ENCODE peak calls at places on chromosomes 6 and 20, in eight cellular contexts. D is K562, K is transverse colon, T is SK-N-SH, S is GM23338, R is stomach, G is spleen, J is HepG2. O is an unnamed sample.
A peak's percentile ranks its signal among the peaks of the same experiment; 100 is the strongest.

GRCh38 chr6:140101367-140101766 is 726.9 kb upstream of the CITED2 start:
- DNase-seq in S (no peak), T (no peak), G (no peak), K (no peak), D (no peak), R (no peak), J (no peak), O (no peak)

GRCh38 chr20:35954907-35955251 is 577 bp upstream of the SCAND1 start:
- DNase-seq in J (peak; percentile 58), D (no peak), G (no peak), R (no peak), S (no peak), T (no peak), K (no peak), O (no peak)

GRCh38 chr20:25233016-25233772 is 14.7 kb upstream of the PYGB start:
- DNase-seq in S (no peak), T (no peak), D (no peak), R (peak; percentile 94), G (no peak), J (peak; percentile 88), K (peak; percentile 88), O (peak; percentile 86)

GRCh38 chr20:23086056-23086551 is at the start of gene CD93:
- DNase-seq in D (peak; percentile 19), G (peak; percentile 85), K (no peak), S (peak; percentile 8), R (no peak), J (no peak), T (no peak), O (peak; percentile 86)

GRCh38 chr6:81328700-81329099 is 423.8 kb downstream of the TENT5A start:
- DNase-seq in G (no peak), D (no peak), S (no peak), R (no peak), T (no peak), J (no peak), K (no peak), O (no peak)

GRCh38 chr6:53573299-53573698 is 28.4 kb upstream of the GCLC start:
- DNase-seq in T (peak; percentile 20), R (no peak), K (no peak), J (no peak), D (peak; percentile 46), S (peak; percentile 59), G (no peak), O (no peak)

GRCh38 chr20:51628533-51629398 is 86.2 kb upstream of the NFATC2 start:
- DNase-seq in R (no peak), S (no peak), T (no peak), G (no peak), D (no peak), K (no peak), J (peak; percentile 90), O (no peak)

GRCh38 chr6:43378631-43379030 is 9.2 kb upstream of the ZNF318 start:
- DNase-seq in S (no peak), T (no peak), J (no peak), K (no peak), D (no peak), R (no peak), G (no peak), O (no peak)

GRCh38 chr6:21999012-21999528 is 297.8 kb downstream of the PRL start:
- DNase-seq in T (peak; percentile 61), K (no peak), S (no peak), D (no peak), G (no peak), R (no peak), J (no peak), O (no peak)

GRCh38 chr6:3484240-3484639 is 27.4 kb upstream of the SLC22A23 start:
- DNase-seq in K (no peak), T (no peak), S (no peak), D (no peak), G (no peak), J (no peak), R (no peak), O (no peak)

GRCh38 chr6:52576392-52577021 is 353 bp downstream of the TRAM2 start:
- DNase-seq in K (peak; percentile 72), D (peak; percentile 77), R (peak; percentile 54), J (peak; percentile 84), T (peak; percentile 88), S (peak; percentile 80), G (peak; percentile 93), O (peak; percentile 70)

GRCh38 chr6:33683051-33683571 is 28.4 kb downstream of the UQCC2 start:
- DNase-seq in D (no peak), K (no peak), R (no peak), G (peak; percentile 78), S (no peak), T (peak; percentile 61), J (no peak), O (peak; percentile 73)

GRCh38 chr6:108751851-108752732 is 96.1 kb upstream of the ARMC2 start:
- DNase-seq in D (no peak), K (no peak), T (no peak), G (no peak), R (no peak), J (no peak), S (no peak), O (no peak)

GRCh38 chr20:38603286-38603685 is 1.7 kb downstream of the ARHGAP40 start:
- DNase-seq in R (no peak), S (no peak), J (no peak), T (no peak), G (no peak), D (no peak), K (no peak), O (no peak)

GRCh38 chr20:38600057-38600456 is 1.6 kb upstream of the ARHGAP40 start:
- DNase-seq in D (no peak), G (no peak), J (no peak), S (no peak), T (no peak), R (no peak), K (no peak), O (no peak)

GRCh38 chr20:38602185-38602581 is 574 bp downstream of the ARHGAP40 start:
- DNase-seq in S (peak; percentile 40), R (no peak), J (no peak), D (no peak), T (no peak), G (no peak), K (no peak), O (no peak)

GRCh38 chr20:38599410-38599882 is 2.2 kb upstream of the ARHGAP40 start:
- DNase-seq in T (peak; percentile 81), J (peak; percentile 57), K (no peak), D (peak; percentile 43), G (no peak), S (no peak), R (peak; percentile 85), O (peak; percentile 94)

GRCh38 chr20:38601216-38602184 is at the start of gene ARHGAP40:
- DNase-seq in D (peak; percentile 73), T (peak; percentile 61), K (peak; percentile 11), J (peak; percentile 54), G (no peak), S (peak; percentile 68), R (peak; percentile 51), O (peak; percentile 46)
- TF ChIP-seq CTCF in D (peak; percentile 24), T (peak; percentile 19), K (no peak), J (peak; percentile 71), G (no peak), S (peak; percentile 26), R (no peak), O (peak; percentile 39)

GRCh38 chr6:83176256-83176655 is 16.8 kb downstream of the PGM3 start:
- DNase-seq in S (no peak), G (no peak), D (no peak), K (no peak), J (no peak), T (no peak), R (no peak), O (no peak)
- TF ChIP-seq POLR2AphosphoS5 in S (no peak), G (no peak), D (no peak), K (no peak), J (no peak), T (no peak), R (no peak), O (no peak)

GRCh38 chr20:47791084-47791599 is 5.9 kb upstream of the SULF2 start:
- DNase-seq in T (no peak), G (no peak), S (no peak), R (no peak), K (no peak), D (no peak), J (no peak), O (no peak)

GRCh38 chr20:47799116-47799715 is 13.9 kb upstream of the SULF2 start:
- DNase-seq in K (no peak), J (no peak), D (no peak), R (no peak), G (no peak), T (no peak), S (no peak), O (no peak)

GRCh38 chr20:47792021-47792618 is 6.8 kb upstream of the SULF2 start:
- DNase-seq in S (no peak), R (no peak), T (no peak), J (no peak), D (no peak), G (no peak), K (peak; percentile 37), O (no peak)

GRCh38 chr20:47796952-47797351 is 11.7 kb upstream of the SULF2 start:
- DNase-seq in D (no peak), K (no peak), R (no peak), J (no peak), S (no peak), G (no peak), T (no peak), O (no peak)

GRCh38 chr20:47795214-47795667 is 10.0 kb upstream of the SULF2 start:
- DNase-seq in T (no peak), G (no peak), R (no peak), K (no peak), S (no peak), J (no peak), D (no peak), O (no peak)
- H3K4me1 ChIP-seq in T (peaks cover 30% of the 10 kb centered on the region), G (no peaks in the 10 kb centered on the region), R (peaks cover 17% of the 10 kb centered on the region), K (peaks cover 8% of the 10 kb centered on the region), S (no peaks in the 10 kb centered on the region), J (no peaks in the 10 kb centered on the region), D (no peaks in the 10 kb centered on the region), O (peaks cover 9% of the 10 kb centered on the region)

GRCh38 chr20:40667503-40667902 is 21.5 kb downstream of the MAFB start:
- DNase-seq in J (no peak), R (no peak), S (no peak), K (no peak), T (no peak), G (no peak), D (no peak), O (no peak)

GRCh38 chr20:40668449-40669228 is 20.4 kb downstream of the MAFB start:
- DNase-seq in T (peak; percentile 74), R (no peak), D (no peak), G (no peak), K (no peak), S (no peak), J (peak; percentile 96), O (no peak)

GRCh38 chr20:40672095-40672494 is 16.9 kb downstream of the MAFB start:
- DNase-seq in G (no peak), T (no peak), D (no peak), R (no peak), S (no peak), J (no peak), K (no peak), O (no peak)

GRCh38 chr20:40669692-40670091 is 19.3 kb downstream of the MAFB start:
- DNase-seq in G (no peak), R (peak; percentile 65), S (no peak), T (peak; percentile 39), K (no peak), D (no peak), J (no peak), O (no peak)

DNA sequence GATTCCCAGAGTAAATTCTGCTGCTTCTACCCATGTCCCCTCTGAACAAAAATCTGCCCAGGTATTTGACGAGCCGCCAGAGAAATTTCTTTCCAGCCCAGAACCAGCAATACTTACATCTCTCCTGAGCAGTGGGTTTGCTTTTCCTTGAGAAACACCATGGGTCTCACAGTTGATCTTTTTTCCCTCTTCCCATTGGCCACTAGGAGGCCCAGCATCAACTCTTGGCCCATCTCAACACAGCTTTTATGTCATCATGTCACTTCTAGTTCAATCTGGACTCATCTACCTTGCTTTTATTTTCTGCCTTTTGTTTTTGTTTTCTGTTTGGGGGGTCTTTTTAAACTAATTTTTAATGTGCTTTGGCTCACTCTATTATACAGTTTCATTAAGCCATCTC is 18.8 kb downstream of the MAFB start:
- DNase-seq in K (no peak), R (no peak), T (no peak), D (peak; percentile 34), S (no peak), J (no peak), G (no peak), O (no peak)
- TF ChIP-seq CTCF in K (no peak), R (no peak), T (peak; percentile 13), D (peak; percentile 13), S (no peak), J (no peak), G (no peak), O (no peak)

O was measured in upper lobe of left lung.